ENCODE peak calls at places on chromosomes 2 and 18, in five cellular contexts. A, S, U, P and X are unnamed samples.

GRCh38 chr18:22846697-22847096 is 86.4 kb upstream of the RBBP8 start:
- DNase-seq in U (no peak), A (no peak), S (no peak), P (no peak), X (no peak)

GRCh38 chr2:173999272-173999671 is 34.1 kb upstream of the SP3 start:
- DNase-seq in P (no peak), U (no peak), A (no peak), S (no peak), X (no peak)

GRCh38 chr2:224584768-224585204 is 377 bp downstream of the CUL3 start:
- DNase-seq in P (peak; percentile 63), U (peak; percentile 70), A (peak; percentile 52), S (no peak), X (peak; percentile 51)

GRCh38 chr2:205682239-205683021 is at the start of gene NRP2:
- DNase-seq in U (peak; percentile 97), S (no peak), P (peak; percentile 26), A (peak; percentile 91), X (peak; percentile 88)

GRCh38 chr2:58533376-58533775 is 292.3 kb upstream of the FANCL start:
- DNase-seq in S (no peak), P (no peak), U (no peak), A (no peak), X (no peak)

GRCh38 chr2:29223257-29223656 is 108.0 kb downstream of the CLIP4 start:
- DNase-seq in P (no peak), U (no peak), S (no peak), A (no peak), X (no peak)

GRCh38 chr2:238728322-238729260 is 119.3 kb upstream of the TWIST2 start:
- DNase-seq in A (peak; percentile 98), P (no peak), S (no peak), U (no peak), X (no peak)

GRCh38 chr2:37892436-37893114 is 32.5 kb upstream of the RMDN2 start:
- DNase-seq in S (no peak), A (no peak), P (no peak), U (no peak), X (no peak)